ENCODE peak calls at places on chromosomes 13 and 19, in six cellular contexts. Q, G, X, F, T and M are unnamed samples.
A peak's percentile ranks its signal among the peaks of the same experiment; 100 is the strongest.

GRCh38 chr19:47324502-47324901 is 7.5 kb upstream of the C5AR2 start:
- DNase-seq in Q (no peak), G (no peak), X (no peak), F (no peak), T (peak; percentile 42), M (no peak)

GRCh38 chr19:16330368-16330801 is 5.8 kb downstream of the KLF2 start:
- DNase-seq in Q (peak; percentile 97), G (no peak), X (peak; percentile 92), F (peak; percentile 94), T (peak; percentile 75), M (peak; percentile 88)

GRCh38 chr19:18488838-18489626 is 32.8 kb downstream of the ELL start:
- DNase-seq in Q (peak; percentile 42), G (no peak), X (no peak), F (no peak), T (no peak), M (no peak)

GRCh38 chr19:660793-661426 is 2.1 kb downstream of the RNF126 start:
- DNase-seq in Q (no peak), G (no peak), X (no peak), F (no peak), T (peak; percentile 80), M (peak; percentile 56)

GRCh38 chr13:103941506-103942148 is 875.4 kb upstream of the SLC10A2 start:
- DNase-seq in Q (no peak), G (no peak), X (no peak), F (no peak), T (no peak), M (no peak)

GRCh38 chr19:39828015-39828633 is 5.8 kb downstream of the DYRK1B start:
- DNase-seq in Q (no peak), G (no peak), X (no peak), F (no peak), T (no peak), M (no peak)

GRCh38 chr19:17751103-17751911 is at the start of gene FCHO1:
- DNase-seq in Q (peak; percentile 94), G (no peak), X (peak; percentile 96), F (peak; percentile 80), T (peak; percentile 65), M (peak; percentile 75)

GRCh38 chr19:41309225-41310030 is 544 bp upstream of the CCDC97 start:
- DNase-seq in Q (no peak), G (no peak), X (peak; percentile 43), F (no peak), T (peak; percentile 42), M (no peak)

GRCh38 chr19:18023596-18024212 is 15.7 kb downstream of the ARRDC2 start:
- DNase-seq in Q (peak; percentile 81), G (no peak), X (peak; percentile 44), F (peak; percentile 76), T (peak; percentile 79), M (peak; percentile 87)

GRCh38 chr13:37869756-37870488 is at the start of gene TRPC4:
- DNase-seq in Q (no peak), G (no peak), X (no peak), F (no peak), T (peak; percentile 27), M (peak; percentile 64)

GRCh38 chr19:22532388-22533310 is 101.5 kb upstream of the ZNF492 start:
- DNase-seq in Q (no peak), G (no peak), X (no peak), F (no peak), T (peak; percentile 80), M (peak; percentile 91)

GRCh38 chr13:73201601-73202000 is 142.8 kb downstream of the KLF5 start:
- DNase-seq in Q (no peak), G (no peak), X (no peak), F (no peak), T (no peak), M (no peak)

GRCh38 chr19:3483226-3483628 is at the start of gene SMIM44:
- DNase-seq in Q (no peak), G (no peak), X (no peak), F (no peak), T (peak; percentile 67), M (no peak)

GRCh38 chr19:33461256-33462111 is 60.1 kb downstream of the PEPD start:
- DNase-seq in Q (no peak), G (no peak), X (no peak), F (no peak), T (no peak), M (no peak)

GRCh38 chr19:54253331-54254194 is 3.5 kb downstream of the LILRB5 start:
- DNase-seq in Q (no peak), G (no peak), X (no peak), F (no peak), T (no peak), M (no peak)

GRCh38 chr19:18599485-18599884 is 7.1 kb downstream of the CRLF1 start:
- DNase-seq in Q (no peak), G (no peak), X (no peak), F (no peak), T (no peak), M (peak; percentile 43)

GRCh38 chr13:33286143-33286542 is 588 bp upstream of the STARD13 start:
- DNase-seq in Q (no peak), G (no peak), X (no peak), F (no peak), T (no peak), M (no peak)

GRCh38 chr13:40793339-40793738 is 3.9 kb downstream of the SLC25A15 start:
- DNase-seq in Q (no peak), G (no peak), X (no peak), F (no peak), T (no peak), M (no peak)

GRCh38 chr13:48590141-48590863 is 57.4 kb upstream of the RCBTB2 start:
- DNase-seq in Q (no peak), G (no peak), X (no peak), F (no peak), T (no peak), M (no peak)

GRCh38 chr13:30153871-30154426 is 153.4 kb downstream of the KATNAL1 start:
- DNase-seq in Q (no peak), G (no peak), X (peak; percentile 48), F (no peak), T (no peak), M (no peak)

GRCh38 chr19:10991521-10992081 is 30.8 kb downstream of the SMARCA4 start:
- DNase-seq in Q (no peak), G (no peak), X (no peak), F (no peak), T (no peak), M (peak; percentile 28)

GRCh38 chr19:5934779-5935472 is 20.9 kb downstream of the CAPS start:
- DNase-seq in Q (no peak), G (no peak), X (no peak), F (no peak), T (no peak), M (no peak)

GRCh38 chr19:13044160-13044853 is 49.0 kb downstream of the NFIX start:
- DNase-seq in Q (no peak), G (no peak), X (no peak), F (no peak), T (no peak), M (no peak)

GRCh38 chr19:42965204-42965603 is 28.2 kb upstream of the PSG7 start:
- DNase-seq in Q (no peak), G (no peak), X (no peak), F (no peak), T (no peak), M (no peak)

GRCh38 chr19:13241321-13242104 is 91.3 kb downstream of the IER2 start:
- DNase-seq in Q (no peak), G (no peak), X (peak; percentile 40), F (no peak), T (no peak), M (no peak)

GRCh38 chr13:45928196-45928595 is 76.6 kb upstream of the SIAH3 start:
- DNase-seq in Q (no peak), G (no peak), X (no peak), F (no peak), T (no peak), M (no peak)

GRCh38 chr19:4781851-4782250 is 9.7 kb upstream of the FEM1A start:
- DNase-seq in Q (no peak), G (no peak), X (no peak), F (no peak), T (no peak), M (no peak)

GRCh38 chr19:11168568-11168967 is 13.0 kb upstream of the SPC24 start:
- DNase-seq in Q (no peak), G (no peak), X (peak; percentile 40), F (no peak), T (no peak), M (no peak)

GRCh38 chr19:38183227-38183914 is 40.7 kb downstream of the DPF1 start:
- DNase-seq in Q (no peak), G (no peak), X (no peak), F (no peak), T (no peak), M (peak; percentile 81)

GRCh38 chr19:532578-533484 is 1.3 kb downstream of the CDC34 start:
- DNase-seq in Q (peak; percentile 66), G (no peak), X (peak; percentile 62), F (peak; percentile 38), T (peak; percentile 71), M (peak; percentile 95)

GRCh38 chr19:10764340-10764894 is 46.5 kb downstream of the DNM2 start:
- DNase-seq in Q (no peak), G (no peak), X (no peak), F (no peak), T (peak; percentile 94), M (peak; percentile 49)

GRCh38 chr19:18795540-18795939 is 4.4 kb upstream of the COMP start:
- DNase-seq in Q (no peak), G (no peak), X (no peak), F (no peak), T (no peak), M (peak; percentile 81)

GRCh38 chr19:6772028-6772865 is at the start of gene VAV1:
- DNase-seq in Q (peak; percentile 89), G (no peak), X (peak; percentile 93), F (peak; percentile 75), T (peak; percentile 80), M (peak; percentile 77)

GRCh38 chr19:12995596-12996541 is 594 bp downstream of the NFIX start:
- DNase-seq in Q (peak; percentile 35), G (no peak), X (no peak), F (no peak), T (no peak), M (peak; percentile 81)

GRCh38 chr13:20360041-20360491 is 127.9 kb upstream of the GJB6 start:
- DNase-seq in Q (no peak), G (no peak), X (no peak), F (no peak), T (no peak), M (no peak)

GRCh38 chr13:26663801-26664200 is 96.8 kb downstream of the GPR12 start:
- DNase-seq in Q (no peak), G (peak; percentile 43), X (no peak), F (no peak), T (no peak), M (no peak)